ENCODE peak calls at places on chromosomes 7 and 10, in five cellular contexts. J, B, N, M and A are unnamed samples.

GRCh38 chr7:152624218-152624617 is 51.7 kb downstream of the XRCC2 start:
- DNase-seq in J (no peak), B (no peak), M (no peak), N (no peak), A (no peak)

GRCh38 chr7:88357295-88357694 is 50.6 kb upstream of the STEAP4 start:
- DNase-seq in M (no peak), B (no peak), J (peak), N (peak), A (peak)

GRCh38 chr10:99438890-99439289 is 8.5 kb upstream of the GOT1 start:
- DNase-seq in N (no peak), B (no peak), J (no peak), M (no peak), A (no peak)

GRCh38 chr10:72812798-72813430 is 80.6 kb upstream of the OIT3 start:
- DNase-seq in N (no peak), J (no peak), M (no peak), B (peak), A (peak)

GRCh38 chr7:136687693-136688322 is 180.6 kb upstream of the CHRM2 start:
- DNase-seq in J (no peak), M (no peak), N (no peak), B (peak), A (no peak)

GRCh38 chr10:76086571-76087260 is 655.3 kb downstream of the LRMDA start:
- DNase-seq in N (no peak), J (no peak), M (peak), B (no peak), A (peak)

GRCh38 chr10:33125522-33125921 is 167.5 kb upstream of the ITGB1 start:
- DNase-seq in J (no peak), B (no peak), N (no peak), M (no peak), A (no peak)

GRCh38 chr10:36254191-36254590 is 612.1 kb upstream of the FZD8 start:
- DNase-seq in N (peak), J (peak), M (peak), B (peak), A (no peak)

GRCh38 chr10:73922007-73922863 is 11.3 kb downstream of the PLAU start:
- DNase-seq in B (no peak), J (no peak), M (no peak), N (no peak), A (no peak)

GRCh38 chr10:102967123-102967522 is 49.0 kb downstream of the CNNM2 start:
- DNase-seq in M (no peak), N (no peak), J (no peak), B (no peak), A (no peak)

GRCh38 chr10:101244321-101245050 is 15.2 kb upstream of the LBX1 start:
- DNase-seq in M (no peak), B (no peak), N (no peak), J (no peak), A (peak)

GRCh38 chr7:39271386-39271785 is 293.7 kb downstream of the POU6F2 start:
- DNase-seq in N (peak), M (no peak), B (no peak), J (peak), A (no peak)

GRCh38 chr10:99621454-99622246 is 1.4 kb upstream of the SLC25A28 start:
- DNase-seq in N (no peak), M (no peak), B (no peak), J (no peak), A (no peak)

GRCh38 chr10:76962851-76963250 is 674.8 kb downstream of the KCNMA1 start:
- DNase-seq in M (no peak), B (no peak), N (no peak), J (no peak), A (no peak)

GRCh38 chr10:59622320-59622901 is 87.2 kb downstream of the SLC16A9 start:
- DNase-seq in J (no peak), B (peak), M (peak), N (peak), A (peak)

GRCh38 chr7:88758355-88759215 is 915 bp upstream of the ZNF804B start:
- DNase-seq in M (no peak), N (peak), B (peak), J (no peak), A (no peak)

GRCh38 chr10:79434816-79435215 is 10.6 kb downstream of the ZCCHC24 start:
- DNase-seq in J (no peak), B (peak), M (no peak), N (peak), A (peak)

GRCh38 chr7:73595358-73595757 is 17.0 kb upstream of the TBL2 start:
- DNase-seq in J (no peak), M (no peak), B (no peak), N (no peak), A (no peak)

GRCh38 chr10:16945566-16945965 is 128.3 kb upstream of the RSU1 start:
- DNase-seq in M (no peak), B (no peak), N (peak), J (no peak), A (no peak)

GRCh38 chr7:6242561-6242960 is 29.9 kb downstream of the CYTH3 start:
- DNase-seq in M (no peak), J (no peak), B (no peak), N (no peak), A (no peak)

GRCh38 chr7:6241607-6241973 is 30.8 kb downstream of the CYTH3 start:
- DNase-seq in J (no peak), B (no peak), N (no peak), M (no peak), A (no peak)

GRCh38 chr7:6246257-6246917 is 26.0 kb downstream of the CYTH3 start:
- DNase-seq in N (peak), M (no peak), J (no peak), B (peak), A (no peak)

GRCh38 chr7:6243168-6243567 is 29.3 kb downstream of the CYTH3 start:
- DNase-seq in N (peak), M (no peak), J (no peak), B (no peak), A (no peak)

GRCh38 chr7:6244021-6244420 is 28.4 kb downstream of the CYTH3 start:
- DNase-seq in N (no peak), B (no peak), J (no peak), M (no peak), A (no peak)
- TF ChIP-seq POLR2A in N (no peak), B (no peak), J (no peak), M (no peak), A (no peak)

DNA sequence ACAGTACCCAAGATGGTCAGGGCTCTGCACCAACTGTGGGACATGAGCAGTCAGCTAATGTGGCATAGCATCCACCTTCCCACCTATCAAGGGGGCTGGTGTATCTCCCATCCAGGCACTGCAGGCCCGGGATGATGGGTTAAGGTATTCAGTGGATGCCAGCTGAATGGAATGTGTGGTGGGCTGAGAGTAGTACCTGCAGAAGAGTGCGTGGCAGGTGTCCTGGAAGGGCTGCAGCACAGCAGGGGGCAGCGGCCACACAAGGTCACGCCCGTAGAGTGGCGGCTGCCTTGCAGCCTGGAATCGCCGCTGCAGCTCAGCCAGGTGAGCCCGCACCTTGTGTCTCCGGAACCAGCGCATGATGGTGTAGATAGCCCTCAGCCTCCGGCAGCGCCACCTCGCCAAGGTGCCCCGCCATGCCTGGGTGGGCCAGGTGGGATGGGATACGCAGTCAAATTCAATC is 13.3 kb downstream of the MYO1G start:
- DNase-seq in B (no peak), M (no peak), J (peak), N (no peak), A (no peak)
- TF ChIP-seq POLR2A in B (no peak), M (no peak), J (no peak), N (no peak), A (no peak)

GRCh38 chr7:100017875-100018274 is 2.5 kb downstream of the ZKSCAN1 start:
- DNase-seq in J (no peak), M (no peak), B (no peak), N (no peak), A (no peak)

GRCh38 chr7:100017300-100017699 is 1.9 kb downstream of the ZKSCAN1 start:
- DNase-seq in M (no peak), B (no peak), N (peak), J (no peak), A (no peak)

GRCh38 chr7:100015232-100016208 is at the start of gene ZKSCAN1:
- DNase-seq in N (peak), B (peak), M (peak), J (peak), A (peak)

GRCh38 chr7:100013328-100013676 is 2.1 kb upstream of the ZKSCAN1 start:
- DNase-seq in B (no peak), M (no peak), N (no peak), J (no peak), A (no peak)

GRCh38 chr7:100016209-100016901 is 959 bp downstream of the ZKSCAN1 start:
- DNase-seq in B (peak), J (no peak), N (no peak), M (no peak), A (no peak)
- TF ChIP-seq POLR2A in B (no peak), J (no peak), N (no peak), M (no peak), A (no peak)

GRCh38 chr7:36762394-36762793 is 38.1 kb upstream of the AOAH start:
- DNase-seq in B (no peak), N (no peak), J (no peak), M (no peak), A (no peak)

GRCh38 chr7:36758879-36759278 is 34.6 kb upstream of the AOAH start:
- DNase-seq in B (no peak), N (no peak), J (no peak), M (no peak), A (no peak)

GRCh38 chr7:36763084-36763807 is 39.0 kb upstream of the AOAH start:
- DNase-seq in B (no peak), N (no peak), M (no peak), J (no peak), A (no peak)

GRCh38 chr7:36761835-36762234 is 37.5 kb upstream of the AOAH start:
- DNase-seq in J (no peak), B (no peak), N (no peak), M (no peak), A (no peak)

GRCh38 chr7:36760856-36761762 is 36.8 kb upstream of the AOAH start:
- DNase-seq in M (no peak), B (no peak), N (no peak), J (no peak), A (no peak)
- TF ChIP-seq POLR2A in M (no peak), B (no peak), N (no peak), J (no peak), A (no peak)

GRCh38 chr10:11611248-11612003 is at the start of gene USP6NL:
- DNase-seq in M (peak), B (peak), J (peak), N (peak), A (peak)
- TF ChIP-seq POLR2A in M (no peak), B (peak), J (no peak), N (peak), A (peak)

DNA sequence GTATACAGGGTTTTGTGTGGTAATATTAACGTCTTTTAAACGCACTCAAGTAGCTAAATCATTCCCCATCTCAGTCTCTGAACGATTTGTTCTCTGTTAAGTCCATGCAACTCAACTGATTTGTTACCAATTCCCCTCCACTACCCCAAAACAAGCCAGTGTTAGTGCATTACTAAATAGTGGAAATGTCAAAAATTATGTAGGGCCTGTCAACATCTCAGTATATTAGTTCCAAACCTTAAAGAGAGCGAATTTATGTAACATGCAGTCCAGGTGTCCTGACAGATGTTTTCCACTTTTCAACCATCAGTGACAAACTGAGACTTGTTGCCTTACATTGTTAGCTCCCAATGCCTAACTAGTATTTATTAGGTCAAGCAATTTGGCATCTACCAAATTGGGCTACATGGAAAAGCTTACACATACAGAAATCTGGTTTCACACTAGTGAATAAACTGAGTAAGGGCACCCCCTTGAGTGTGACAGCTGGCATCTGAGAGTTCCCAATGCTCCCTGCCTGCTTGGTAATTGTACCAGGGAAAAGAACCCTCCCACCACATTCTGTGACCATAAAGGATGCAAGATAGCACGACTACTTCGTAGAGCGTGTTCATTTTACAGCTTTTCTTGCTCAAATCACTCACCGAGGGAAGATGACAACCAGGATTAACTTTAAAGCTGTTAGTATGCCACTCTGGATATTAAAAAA is 12.1 kb downstream of the HNRNPA2B1 start:
- DNase-seq in M (no peak), J (no peak), N (no peak), B (no peak), A (no peak)
- TF ChIP-seq POLR2A in M (no peak), J (no peak), N (no peak), B (no peak), A (no peak)

DNA sequence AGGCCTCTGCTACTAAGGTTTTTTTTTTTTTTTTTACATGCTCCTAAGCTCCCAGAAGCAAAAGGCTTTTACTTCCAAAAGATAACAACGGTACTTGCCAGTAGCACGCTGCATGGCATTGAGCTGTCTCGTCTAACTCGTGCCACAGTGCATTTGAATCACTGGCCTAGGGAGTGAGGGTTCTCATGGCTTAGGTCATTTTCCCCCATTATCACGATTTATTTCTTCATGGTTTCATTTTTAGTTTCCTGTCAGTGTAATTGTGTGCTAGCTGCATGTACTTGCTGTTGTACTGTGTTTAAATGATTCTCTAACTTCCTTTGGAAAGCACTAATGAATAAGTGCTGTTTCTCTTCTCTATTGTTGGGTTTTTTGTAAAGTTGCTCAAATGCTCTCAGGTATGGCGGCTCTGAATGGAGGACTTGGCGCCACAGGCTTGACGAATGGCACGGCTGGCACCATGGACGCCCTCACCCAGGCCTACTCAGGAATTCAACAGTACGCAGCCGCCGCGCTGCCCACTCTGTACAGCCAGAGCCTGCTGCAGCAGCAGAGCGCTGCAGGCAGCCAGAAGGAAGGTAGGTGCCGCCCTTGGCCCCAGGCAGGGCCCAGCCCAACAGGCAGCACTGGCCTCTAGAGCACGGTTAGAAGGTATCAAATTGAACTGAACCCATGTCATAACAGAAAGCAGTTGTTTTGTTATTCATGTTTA is 290.5 kb downstream of the USP6NL start:
- DNase-seq in M (no peak), J (no peak), N (no peak), B (no peak), A (no peak)
- TF ChIP-seq POLR2A in M (no peak), J (no peak), N (no peak), B (no peak), A (no peak)